ENCODE peak calls at places on chromosomes 16 and 17, in nine cellular contexts. One of them, this sample, is unnamed.

GRCh38 chr17:58756246-58757161 is 850 bp downstream of the PPM1E start:
- DNase-seq in left ventricle myocardium inferior: no peak
- DNase-seq in brain microvascular endothelial cell: no peak
- DNase-seq in A673: peak
- DNase-seq in HFFc6: no peak
- DNase-seq in body of pancreas: peak
- DNase-seq in cardiac fibroblast: no peak
- DNase-seq in psoas muscle: no peak
- DNase-seq in cardiac muscle cell: peak
- DNase-seq in this sample: no peak

GRCh38 chr17:38540514-38540913 is 65.2 kb downstream of the SRCIN1 start:
- DNase-seq in left ventricle myocardium inferior: no peak
- DNase-seq in brain microvascular endothelial cell: no peak
- DNase-seq in A673: no peak
- DNase-seq in HFFc6: no peak
- DNase-seq in body of pancreas: no peak
- DNase-seq in cardiac fibroblast: no peak
- DNase-seq in psoas muscle: peak
- DNase-seq in cardiac muscle cell: no peak
- DNase-seq in this sample: no peak

GRCh38 chr16:31453255-31454204 is 5.8 kb upstream of the ARMC5 start:
- DNase-seq in left ventricle myocardium inferior: no peak
- DNase-seq in brain microvascular endothelial cell: peak
- DNase-seq in A673: peak
- DNase-seq in HFFc6: peak
- DNase-seq in body of pancreas: no peak
- DNase-seq in cardiac fibroblast: peak
- DNase-seq in psoas muscle: peak
- DNase-seq in cardiac muscle cell: peak
- DNase-seq in this sample: no peak

GRCh38 chr16:30031477-30031918 is 427 bp upstream of the TLCD3B start:
- DNase-seq in left ventricle myocardium inferior: no peak
- DNase-seq in brain microvascular endothelial cell: no peak
- DNase-seq in A673: no peak
- DNase-seq in HFFc6: no peak
- DNase-seq in body of pancreas: no peak
- DNase-seq in cardiac fibroblast: no peak
- DNase-seq in psoas muscle: no peak
- DNase-seq in cardiac muscle cell: no peak
- DNase-seq in this sample: no peak

GRCh38 chr17:46950997-46951621 is 27.9 kb downstream of the RPRML start:
- DNase-seq in left ventricle myocardium inferior: no peak
- DNase-seq in brain microvascular endothelial cell: no peak
- DNase-seq in A673: peak
- DNase-seq in HFFc6: no peak
- DNase-seq in body of pancreas: no peak
- DNase-seq in cardiac fibroblast: no peak
- DNase-seq in psoas muscle: peak
- DNase-seq in cardiac muscle cell: peak
- DNase-seq in this sample: no peak

GRCh38 chr16:49515016-49515415 is 141.4 kb downstream of the C16orf78 start:
- DNase-seq in left ventricle myocardium inferior: no peak
- DNase-seq in brain microvascular endothelial cell: no peak
- DNase-seq in A673: no peak
- DNase-seq in HFFc6: no peak
- DNase-seq in body of pancreas: no peak
- DNase-seq in cardiac fibroblast: no peak
- DNase-seq in psoas muscle: no peak
- DNase-seq in cardiac muscle cell: no peak
- DNase-seq in this sample: no peak

GRCh38 chr16:24088767-24089166 is 167.4 kb upstream of the CACNG3 start:
- DNase-seq in left ventricle myocardium inferior: no peak
- DNase-seq in brain microvascular endothelial cell: no peak
- DNase-seq in A673: peak
- DNase-seq in HFFc6: no peak
- DNase-seq in body of pancreas: no peak
- DNase-seq in cardiac fibroblast: no peak
- DNase-seq in psoas muscle: no peak
- DNase-seq in cardiac muscle cell: no peak
- DNase-seq in this sample: no peak

GRCh38 chr16:55499951-55500350 is 8.9 kb upstream of the LPCAT2 start:
- DNase-seq in left ventricle myocardium inferior: no peak
- DNase-seq in brain microvascular endothelial cell: peak
- DNase-seq in A673: peak
- DNase-seq in HFFc6: peak
- DNase-seq in body of pancreas: no peak
- DNase-seq in cardiac fibroblast: peak
- DNase-seq in psoas muscle: no peak
- DNase-seq in cardiac muscle cell: peak
- DNase-seq in this sample: peak

GRCh38 chr17:45004388-45004787 is 36.3 kb upstream of the C1QL1 start:
- DNase-seq in left ventricle myocardium inferior: no peak
- DNase-seq in brain microvascular endothelial cell: no peak
- DNase-seq in A673: no peak
- DNase-seq in HFFc6: no peak
- DNase-seq in body of pancreas: no peak
- DNase-seq in cardiac fibroblast: no peak
- DNase-seq in psoas muscle: no peak
- DNase-seq in cardiac muscle cell: no peak
- DNase-seq in this sample: no peak

GRCh38 chr16:3514621-3515020 is 13.8 kb downstream of the CLUAP1 start:
- DNase-seq in left ventricle myocardium inferior: no peak
- DNase-seq in brain microvascular endothelial cell: peak
- DNase-seq in A673: no peak
- DNase-seq in HFFc6: peak
- DNase-seq in body of pancreas: no peak
- DNase-seq in cardiac fibroblast: no peak
- DNase-seq in psoas muscle: no peak
- DNase-seq in cardiac muscle cell: peak
- DNase-seq in this sample: no peak

GRCh38 chr16:1363501-1364041 is 11.8 kb downstream of the GNPTG start:
- DNase-seq in left ventricle myocardium inferior: peak
- DNase-seq in brain microvascular endothelial cell: no peak
- DNase-seq in A673: peak
- DNase-seq in HFFc6: peak
- DNase-seq in body of pancreas: peak
- DNase-seq in cardiac fibroblast: peak
- DNase-seq in psoas muscle: peak
- DNase-seq in cardiac muscle cell: peak
- DNase-seq in this sample: no peak

GRCh38 chr16:29992371-29992967 is 2.9 kb downstream of the HIRIP3 start:
- DNase-seq in left ventricle myocardium inferior: no peak
- DNase-seq in brain microvascular endothelial cell: no peak
- DNase-seq in A673: no peak
- DNase-seq in HFFc6: peak
- DNase-seq in body of pancreas: no peak
- DNase-seq in cardiac fibroblast: peak
- DNase-seq in psoas muscle: no peak
- DNase-seq in cardiac muscle cell: peak
- DNase-seq in this sample: peak

GRCh38 chr16:28923652-28924398 is 1.2 kb downstream of the RABEP2 start:
- DNase-seq in left ventricle myocardium inferior: no peak
- DNase-seq in brain microvascular endothelial cell: no peak
- DNase-seq in A673: no peak
- DNase-seq in HFFc6: no peak
- DNase-seq in body of pancreas: peak
- DNase-seq in cardiac fibroblast: no peak
- DNase-seq in psoas muscle: no peak
- DNase-seq in cardiac muscle cell: no peak
- DNase-seq in this sample: no peak

GRCh38 chr17:10243905-10244844 is 45.8 kb upstream of the GAS7 start:
- DNase-seq in left ventricle myocardium inferior: no peak
- DNase-seq in brain microvascular endothelial cell: no peak
- DNase-seq in A673: peak
- DNase-seq in HFFc6: peak
- DNase-seq in body of pancreas: no peak
- DNase-seq in cardiac fibroblast: peak
- DNase-seq in psoas muscle: no peak
- DNase-seq in cardiac muscle cell: peak
- DNase-seq in this sample: no peak

GRCh38 chr17:12709063-12709462 is 43.4 kb downstream of the MYOCD start:
- DNase-seq in left ventricle myocardium inferior: no peak
- DNase-seq in brain microvascular endothelial cell: no peak
- DNase-seq in A673: no peak
- DNase-seq in HFFc6: peak
- DNase-seq in body of pancreas: no peak
- DNase-seq in cardiac fibroblast: no peak
- DNase-seq in psoas muscle: no peak
- DNase-seq in cardiac muscle cell: no peak
- DNase-seq in this sample: no peak

GRCh38 chr17:42881768-42882565 is 18.6 kb upstream of the G6PC1 start:
- DNase-seq in left ventricle myocardium inferior: no peak
- DNase-seq in brain microvascular endothelial cell: no peak
- DNase-seq in A673: no peak
- DNase-seq in HFFc6: no peak
- DNase-seq in body of pancreas: no peak
- DNase-seq in cardiac fibroblast: no peak
- DNase-seq in psoas muscle: no peak
- DNase-seq in cardiac muscle cell: no peak
- DNase-seq in this sample: no peak

GRCh38 chr16:66416981-66417700 is 10.0 kb upstream of the BEAN1 start:
- DNase-seq in left ventricle myocardium inferior: no peak
- DNase-seq in brain microvascular endothelial cell: no peak
- DNase-seq in A673: no peak
- DNase-seq in HFFc6: peak
- DNase-seq in body of pancreas: no peak
- DNase-seq in cardiac fibroblast: no peak
- DNase-seq in psoas muscle: no peak
- DNase-seq in cardiac muscle cell: no peak
- DNase-seq in this sample: no peak

GRCh38 chr17:33113281-33114010 is 121.8 kb downstream of the SPACA3 start:
- DNase-seq in left ventricle myocardium inferior: no peak
- DNase-seq in brain microvascular endothelial cell: no peak
- DNase-seq in A673: peak
- DNase-seq in HFFc6: no peak
- DNase-seq in body of pancreas: peak
- DNase-seq in cardiac fibroblast: no peak
- DNase-seq in psoas muscle: no peak
- DNase-seq in cardiac muscle cell: peak
- DNase-seq in this sample: peak

GRCh38 chr17:491086-492014 is 138.7 kb upstream of the RPH3AL start:
- DNase-seq in left ventricle myocardium inferior: peak
- DNase-seq in brain microvascular endothelial cell: peak
- DNase-seq in A673: peak
- DNase-seq in HFFc6: peak
- DNase-seq in body of pancreas: peak
- DNase-seq in cardiac fibroblast: peak
- DNase-seq in psoas muscle: peak
- DNase-seq in cardiac muscle cell: peak
- DNase-seq in this sample: no peak
- TF ChIP-seq CTCF in left ventricle myocardium inferior: peak
- TF ChIP-seq CTCF in brain microvascular endothelial cell: peak
- TF ChIP-seq CTCF in A673: no peak
- TF ChIP-seq CTCF in HFFc6: no peak
- TF ChIP-seq CTCF in body of pancreas: no peak
- TF ChIP-seq CTCF in cardiac fibroblast: no peak
- TF ChIP-seq CTCF in psoas muscle: no peak
- TF ChIP-seq CTCF in cardiac muscle cell: peak
- TF ChIP-seq CTCF in this sample: no peak

DNA sequence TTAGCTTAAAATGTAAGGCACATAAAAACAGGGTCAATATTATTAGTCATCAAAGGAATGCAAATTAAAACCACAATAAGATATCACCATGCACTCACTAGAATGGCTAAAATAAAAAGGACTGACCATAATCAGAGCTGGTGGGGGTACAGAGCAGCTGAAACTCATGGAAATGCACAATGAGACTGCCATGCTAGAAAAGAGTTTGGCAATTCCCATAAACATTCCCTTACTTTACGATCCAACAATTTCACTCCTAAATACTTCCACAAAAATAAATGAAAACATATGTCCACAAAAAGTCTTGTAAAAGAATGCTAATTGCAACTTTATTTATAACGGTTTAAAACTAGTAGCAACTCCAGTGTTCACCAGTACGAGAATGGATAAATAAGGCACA is 36.1 kb upstream of the ERCC4 start:
- DNase-seq in left ventricle myocardium inferior: no peak
- DNase-seq in brain microvascular endothelial cell: no peak
- DNase-seq in A673: no peak
- DNase-seq in HFFc6: no peak
- DNase-seq in body of pancreas: no peak
- DNase-seq in cardiac fibroblast: no peak
- DNase-seq in psoas muscle: no peak
- DNase-seq in cardiac muscle cell: no peak
- DNase-seq in this sample: peak
- TF ChIP-seq CTCF in left ventricle myocardium inferior: no peak
- TF ChIP-seq CTCF in brain microvascular endothelial cell: no peak
- TF ChIP-seq CTCF in A673: no peak
- TF ChIP-seq CTCF in HFFc6: no peak
- TF ChIP-seq CTCF in body of pancreas: no peak
- TF ChIP-seq CTCF in cardiac fibroblast: no peak
- TF ChIP-seq CTCF in psoas muscle: no peak
- TF ChIP-seq CTCF in cardiac muscle cell: no peak
- TF ChIP-seq CTCF in this sample: no peak

DNA sequence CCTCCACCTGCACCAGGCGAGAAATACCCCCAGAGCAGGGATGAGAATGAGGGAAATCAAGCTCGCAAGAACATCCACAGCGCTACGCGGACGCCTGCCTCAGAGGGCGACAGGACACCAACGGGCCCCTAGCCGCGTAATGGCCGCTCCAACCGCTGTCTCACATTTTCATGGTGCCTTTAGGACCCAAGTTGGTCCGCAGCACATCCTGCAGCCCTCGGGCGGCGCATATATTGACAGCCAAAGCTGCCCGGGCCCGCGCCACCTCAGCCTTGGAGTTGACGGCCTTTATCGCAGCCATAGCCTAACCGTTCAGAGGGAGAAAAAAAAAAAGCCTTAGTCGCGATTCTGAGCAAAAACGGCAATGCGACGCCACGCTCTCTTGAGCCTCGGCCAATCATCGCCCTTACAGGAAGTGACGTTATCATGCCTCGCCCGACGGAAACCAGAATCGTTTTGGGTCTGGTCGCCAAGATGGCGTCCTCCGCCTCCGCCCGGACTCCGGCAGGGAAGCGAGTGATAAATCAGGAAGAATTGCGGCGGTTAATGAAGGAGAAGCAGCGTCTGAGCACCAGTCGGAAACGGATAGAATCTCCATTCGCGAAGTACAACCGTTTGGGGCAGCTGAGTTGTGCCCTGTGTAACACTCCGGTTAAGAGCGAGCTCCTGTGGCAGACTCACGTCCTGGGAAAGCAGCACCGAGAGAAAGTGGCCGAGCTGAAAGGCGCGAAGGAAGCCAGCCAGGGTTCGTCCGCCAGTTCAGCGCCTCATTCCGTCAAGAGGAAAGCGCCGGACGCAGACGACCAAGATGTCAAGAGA is at the start of the genes CCT6B and ZNF830:
- DNase-seq in left ventricle myocardium inferior: peak
- DNase-seq in brain microvascular endothelial cell: peak
- DNase-seq in A673: peak
- DNase-seq in HFFc6: peak
- DNase-seq in body of pancreas: peak
- DNase-seq in cardiac fibroblast: peak
- DNase-seq in psoas muscle: peak
- DNase-seq in cardiac muscle cell: peak
- DNase-seq in this sample: peak
- TF ChIP-seq CTCF in left ventricle myocardium inferior: no peak
- TF ChIP-seq CTCF in brain microvascular endothelial cell: no peak
- TF ChIP-seq CTCF in A673: no peak
- TF ChIP-seq CTCF in HFFc6: no peak
- TF ChIP-seq CTCF in body of pancreas: no peak
- TF ChIP-seq CTCF in cardiac fibroblast: no peak
- TF ChIP-seq CTCF in psoas muscle: no peak
- TF ChIP-seq CTCF in cardiac muscle cell: peak
- TF ChIP-seq CTCF in this sample: no peak

GRCh38 chr16:75063549-75064082 is 53.0 kb downstream of the LDHD start:
- DNase-seq in left ventricle myocardium inferior: no peak
- DNase-seq in brain microvascular endothelial cell: no peak
- DNase-seq in A673: no peak
- DNase-seq in HFFc6: no peak
- DNase-seq in body of pancreas: no peak
- DNase-seq in cardiac fibroblast: no peak
- DNase-seq in psoas muscle: no peak
- DNase-seq in cardiac muscle cell: no peak
- DNase-seq in this sample: no peak
- TF ChIP-seq CTCF in left ventricle myocardium inferior: no peak
- TF ChIP-seq CTCF in brain microvascular endothelial cell: no peak
- TF ChIP-seq CTCF in A673: no peak
- TF ChIP-seq CTCF in HFFc6: no peak
- TF ChIP-seq CTCF in body of pancreas: no peak
- TF ChIP-seq CTCF in cardiac fibroblast: no peak
- TF ChIP-seq CTCF in psoas muscle: no peak
- TF ChIP-seq CTCF in cardiac muscle cell: no peak
- TF ChIP-seq CTCF in this sample: no peak

This sample was measured in astrocyte of the cerebellum.